ENCODE peak calls at places on chromosomes 3 and 15, in seven cellular contexts. One of them, this sample, is unnamed.

GRCh38 chr15:37136666-37137065 is 36.3 kb upstream of the MEIS2 start:
- DNase-seq in lower lobe of right lung: no peak
- DNase-seq in adrenal gland: no peak
- DNase-seq in GM10248: no peak
- DNase-seq in Peyer's patch: no peak
- DNase-seq in MCF 10A: no peak
- DNase-seq in GM06990: no peak
- DNase-seq in this sample: no peak

GRCh38 chr3:150472421-150472820 is 64.3 kb downstream of the TSC22D2 start:
- DNase-seq in lower lobe of right lung: no peak
- DNase-seq in adrenal gland: no peak
- DNase-seq in GM10248: no peak
- DNase-seq in Peyer's patch: no peak
- DNase-seq in MCF 10A: no peak
- DNase-seq in GM06990: no peak
- DNase-seq in this sample: no peak

GRCh38 chr3:120440762-120441161 is 10.0 kb downstream of the FSTL1 start:
- DNase-seq in lower lobe of right lung: no peak
- DNase-seq in adrenal gland: no peak
- DNase-seq in GM10248: no peak
- DNase-seq in Peyer's patch: no peak
- DNase-seq in MCF 10A: no peak
- DNase-seq in GM06990: no peak
- DNase-seq in this sample: no peak

GRCh38 chr3:162302983-162303624 is 806.5 kb downstream of the OTOL1 start:
- DNase-seq in lower lobe of right lung: no peak
- DNase-seq in adrenal gland: no peak
- DNase-seq in GM10248: no peak
- DNase-seq in Peyer's patch: no peak
- DNase-seq in MCF 10A: no peak
- DNase-seq in GM06990: no peak
- DNase-seq in this sample: no peak

GRCh38 chr3:149819432-149819831 is 6.4 kb downstream of the RNF13 start:
- DNase-seq in lower lobe of right lung: no peak
- DNase-seq in adrenal gland: no peak
- DNase-seq in GM10248: no peak
- DNase-seq in Peyer's patch: no peak
- DNase-seq in MCF 10A: no peak
- DNase-seq in GM06990: no peak
- DNase-seq in this sample: no peak

GRCh38 chr3:56593455-56594158 is 36.6 kb downstream of the CCDC66 start:
- DNase-seq in lower lobe of right lung: no peak
- DNase-seq in adrenal gland: no peak
- DNase-seq in GM10248: no peak
- DNase-seq in Peyer's patch: no peak
- DNase-seq in MCF 10A: no peak
- DNase-seq in GM06990: no peak
- DNase-seq in this sample: no peak

GRCh38 chr3:78410077-78410476 is 1357.7 kb downstream of the ROBO1 start:
- DNase-seq in lower lobe of right lung: no peak
- DNase-seq in adrenal gland: no peak
- DNase-seq in GM10248: no peak
- DNase-seq in Peyer's patch: no peak
- DNase-seq in MCF 10A: no peak
- DNase-seq in GM06990: no peak
- DNase-seq in this sample: no peak

GRCh38 chr15:88243895-88244787 is 12.4 kb downstream of the NTRK3 start:
- DNase-seq in lower lobe of right lung: no peak
- DNase-seq in adrenal gland: no peak
- DNase-seq in GM10248: peak; percentile 45
- DNase-seq in Peyer's patch: no peak
- DNase-seq in MCF 10A: peak; percentile 37
- DNase-seq in GM06990: no peak
- DNase-seq in this sample: no peak

GRCh38 chr15:90642464-90643300 is 74.5 kb upstream of the BLM start:
- DNase-seq in lower lobe of right lung: peak; percentile 34
- DNase-seq in adrenal gland: no peak
- DNase-seq in GM10248: no peak
- DNase-seq in Peyer's patch: no peak
- DNase-seq in MCF 10A: no peak
- DNase-seq in GM06990: no peak
- DNase-seq in this sample: no peak

GRCh38 chr3:183210862-183211341 is 42.2 kb upstream of the B3GNT5 start:
- DNase-seq in lower lobe of right lung: peak; percentile 61
- DNase-seq in adrenal gland: peak; percentile 32
- DNase-seq in GM10248: no peak
- DNase-seq in Peyer's patch: no peak
- DNase-seq in MCF 10A: no peak
- DNase-seq in GM06990: no peak
- DNase-seq in this sample: no peak

GRCh38 chr15:63048986-63049665 is 6.6 kb downstream of the TPM1 start:
- DNase-seq in lower lobe of right lung: peak; percentile 70
- DNase-seq in adrenal gland: peak; percentile 47
- DNase-seq in GM10248: peak; percentile 26
- DNase-seq in Peyer's patch: peak; percentile 76
- DNase-seq in MCF 10A: peak; percentile 60
- DNase-seq in GM06990: peak; percentile 36
- DNase-seq in this sample: peak; percentile 40
- TF ChIP-seq CTCF in lower lobe of right lung: no peak
- TF ChIP-seq CTCF in adrenal gland: no peak
- TF ChIP-seq CTCF in GM10248: no peak
- TF ChIP-seq CTCF in Peyer's patch: no peak
- TF ChIP-seq CTCF in MCF 10A: no peak
- TF ChIP-seq CTCF in GM06990: no peak
- TF ChIP-seq CTCF in this sample: no peak

GRCh38 chr15:77112819-77113569 is 42.1 kb upstream of the TSPAN3 start:
- DNase-seq in lower lobe of right lung: no peak
- DNase-seq in adrenal gland: no peak
- DNase-seq in GM10248: no peak
- DNase-seq in Peyer's patch: no peak
- DNase-seq in MCF 10A: no peak
- DNase-seq in GM06990: no peak
- DNase-seq in this sample: no peak
- TF ChIP-seq CTCF in lower lobe of right lung: no peak
- TF ChIP-seq CTCF in adrenal gland: no peak
- TF ChIP-seq CTCF in GM10248: no peak
- TF ChIP-seq CTCF in Peyer's patch: no peak
- TF ChIP-seq CTCF in MCF 10A: no peak
- TF ChIP-seq CTCF in GM06990: no peak
- TF ChIP-seq CTCF in this sample: no peak

GRCh38 chr3:68009865-68010264 is 355.5 kb upstream of the SUCLG2 start:
- DNase-seq in lower lobe of right lung: no peak
- DNase-seq in adrenal gland: no peak
- DNase-seq in GM10248: no peak
- DNase-seq in Peyer's patch: no peak
- DNase-seq in MCF 10A: no peak
- DNase-seq in GM06990: no peak
- DNase-seq in this sample: no peak

GRCh38 chr3:68007621-68008226 is 353.3 kb upstream of the SUCLG2 start:
- DNase-seq in lower lobe of right lung: no peak
- DNase-seq in adrenal gland: no peak
- DNase-seq in GM10248: no peak
- DNase-seq in Peyer's patch: no peak
- DNase-seq in MCF 10A: no peak
- DNase-seq in GM06990: no peak
- DNase-seq in this sample: no peak
- TF ChIP-seq CTCF in lower lobe of right lung: no peak
- TF ChIP-seq CTCF in adrenal gland: no peak
- TF ChIP-seq CTCF in GM10248: no peak
- TF ChIP-seq CTCF in Peyer's patch: no peak
- TF ChIP-seq CTCF in MCF 10A: no peak
- TF ChIP-seq CTCF in GM06990: no peak
- TF ChIP-seq CTCF in this sample: no peak

GRCh38 chr3:55270976-55271375 is 216.1 kb downstream of the WNT5A start:
- DNase-seq in lower lobe of right lung: no peak
- DNase-seq in adrenal gland: no peak
- DNase-seq in GM10248: no peak
- DNase-seq in Peyer's patch: no peak
- DNase-seq in MCF 10A: no peak
- DNase-seq in GM06990: no peak
- DNase-seq in this sample: no peak
- TF ChIP-seq CTCF in lower lobe of right lung: no peak
- TF ChIP-seq CTCF in adrenal gland: no peak
- TF ChIP-seq CTCF in GM10248: no peak
- TF ChIP-seq CTCF in Peyer's patch: no peak
- TF ChIP-seq CTCF in MCF 10A: no peak
- TF ChIP-seq CTCF in GM06990: no peak
- TF ChIP-seq CTCF in this sample: no peak

DNA sequence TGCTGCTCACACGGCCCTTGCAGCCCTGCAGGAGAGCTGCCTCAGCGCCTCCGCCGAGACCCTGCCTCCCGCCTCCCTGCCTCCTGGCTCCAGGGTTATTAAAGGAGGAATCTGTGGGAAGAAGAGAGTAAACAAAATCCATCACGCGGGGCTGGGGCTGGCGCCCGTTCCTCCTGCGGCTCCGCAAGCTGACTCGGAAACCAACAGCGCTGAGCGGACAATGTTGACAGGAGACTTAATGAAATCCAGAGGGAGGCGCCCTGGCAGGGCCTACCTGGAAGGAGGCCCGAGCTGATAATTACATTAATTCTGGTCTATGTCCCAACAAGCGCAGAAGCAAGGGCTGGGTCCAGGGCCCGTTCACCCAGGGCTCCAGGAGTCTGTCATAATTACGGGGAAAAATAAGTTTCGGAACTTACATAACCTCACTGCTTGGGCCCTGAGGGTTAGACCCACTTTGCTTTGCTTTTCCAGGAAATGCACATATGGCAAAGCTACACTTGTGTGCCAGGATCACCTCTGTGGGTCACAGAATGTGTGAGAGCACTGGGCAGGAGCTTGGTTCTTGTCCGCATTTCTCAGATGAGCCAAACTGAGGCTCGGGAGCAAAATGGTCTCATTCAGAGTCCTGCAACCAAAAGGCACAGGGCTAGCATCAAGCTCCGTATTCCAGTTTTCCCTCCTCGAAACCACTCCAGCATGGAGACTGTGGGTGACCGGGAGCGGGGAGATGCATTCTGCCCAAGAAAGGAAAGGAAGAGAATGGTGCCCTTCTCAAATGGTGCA is 43.8 kb upstream of the SLC6A6 start:
- DNase-seq in lower lobe of right lung: peak; percentile 58
- DNase-seq in adrenal gland: peak; percentile 33
- DNase-seq in GM10248: no peak
- DNase-seq in Peyer's patch: no peak
- DNase-seq in MCF 10A: no peak
- DNase-seq in GM06990: no peak
- DNase-seq in this sample: no peak
- TF ChIP-seq CTCF in lower lobe of right lung: no peak
- TF ChIP-seq CTCF in adrenal gland: no peak
- TF ChIP-seq CTCF in GM10248: no peak
- TF ChIP-seq CTCF in Peyer's patch: no peak
- TF ChIP-seq CTCF in MCF 10A: no peak
- TF ChIP-seq CTCF in GM06990: no peak
- TF ChIP-seq CTCF in this sample: no peak

GRCh38 chr3:64184621-64185020 is 40.6 kb downstream of the PRICKLE2 start:
- DNase-seq in lower lobe of right lung: no peak
- DNase-seq in adrenal gland: no peak
- DNase-seq in GM10248: no peak
- DNase-seq in Peyer's patch: no peak
- DNase-seq in MCF 10A: peak; percentile 91
- DNase-seq in GM06990: no peak
- DNase-seq in this sample: no peak

GRCh38 chr3:64186667-64187064 is 38.6 kb downstream of the PRICKLE2 start:
- DNase-seq in lower lobe of right lung: no peak
- DNase-seq in adrenal gland: no peak
- DNase-seq in GM10248: no peak
- DNase-seq in Peyer's patch: no peak
- DNase-seq in MCF 10A: no peak
- DNase-seq in GM06990: no peak
- DNase-seq in this sample: no peak

GRCh38 chr3:64185436-64185835 is 39.8 kb downstream of the PRICKLE2 start:
- DNase-seq in lower lobe of right lung: no peak
- DNase-seq in adrenal gland: no peak
- DNase-seq in GM10248: no peak
- DNase-seq in Peyer's patch: no peak
- DNase-seq in MCF 10A: peak; percentile 80
- DNase-seq in GM06990: no peak
- DNase-seq in this sample: no peak

GRCh38 chr3:64188810-64189560 is 36.3 kb downstream of the PRICKLE2 start:
- DNase-seq in lower lobe of right lung: no peak
- DNase-seq in adrenal gland: peak; percentile 41
- DNase-seq in GM10248: no peak
- DNase-seq in Peyer's patch: no peak
- DNase-seq in MCF 10A: peak; percentile 96
- DNase-seq in GM06990: no peak
- DNase-seq in this sample: no peak

DNA sequence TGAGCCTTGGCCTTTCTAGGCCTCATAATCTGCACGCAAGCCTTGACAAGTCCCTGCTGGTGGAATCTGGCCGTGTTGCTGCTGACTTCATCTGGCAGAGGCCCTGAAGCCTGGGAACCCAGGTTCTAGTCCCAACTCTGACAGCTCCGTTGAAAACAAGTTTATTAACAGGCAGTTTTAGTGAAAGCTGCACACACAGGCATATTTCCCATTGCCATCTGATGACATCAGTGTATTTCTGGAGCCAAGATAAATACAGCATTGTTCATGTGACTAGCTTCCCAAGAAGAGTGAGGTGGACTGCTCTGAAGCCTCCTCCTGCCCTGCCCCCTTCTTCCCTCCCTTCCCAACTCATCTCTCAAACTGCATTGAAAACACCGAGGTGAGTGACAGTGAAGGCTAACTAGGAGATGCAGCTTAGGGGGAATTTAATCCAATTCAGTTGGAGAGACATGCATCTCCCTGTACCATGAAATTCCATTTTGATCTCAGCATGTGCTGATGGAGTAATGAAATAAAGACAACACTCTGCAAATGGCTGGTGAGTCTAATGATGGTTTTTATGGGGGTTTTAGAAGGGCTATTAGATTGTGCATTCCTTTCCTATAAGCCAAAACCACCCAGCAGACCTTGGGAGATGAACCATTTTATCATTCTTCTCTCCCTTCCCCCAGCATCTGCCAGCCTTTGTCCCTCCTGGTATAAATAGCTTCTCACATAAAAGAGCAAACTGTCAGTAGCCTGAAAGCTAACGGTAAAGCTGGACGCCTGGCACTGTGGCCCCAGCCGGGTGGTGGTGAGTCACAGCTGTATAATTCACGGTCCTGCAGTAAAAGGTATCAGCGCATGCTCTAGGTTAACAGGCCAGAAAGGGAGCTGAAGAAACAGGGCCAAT is 38.0 kb downstream of the PRICKLE2 start:
- DNase-seq in lower lobe of right lung: peak; percentile 51
- DNase-seq in adrenal gland: peak; percentile 80
- DNase-seq in GM10248: no peak
- DNase-seq in Peyer's patch: no peak
- DNase-seq in MCF 10A: peak; percentile 93
- DNase-seq in GM06990: no peak
- DNase-seq in this sample: no peak
- TF ChIP-seq CTCF in lower lobe of right lung: no peak
- TF ChIP-seq CTCF in adrenal gland: no peak
- TF ChIP-seq CTCF in GM10248: no peak
- TF ChIP-seq CTCF in Peyer's patch: no peak
- TF ChIP-seq CTCF in MCF 10A: no peak
- TF ChIP-seq CTCF in GM06990: no peak
- TF ChIP-seq CTCF in this sample: no peak